ENCODE peak calls at places on chromosomes 12 and 14, in nine cellular contexts. One of them, this sample, is unnamed.

GRCh38 chr12:81468206-81468605 is 290.9 kb downstream of the PPFIA2 start:
- DNase-seq in K562: no peak
- DNase-seq in spleen: no peak
- DNase-seq in cardiac muscle cell: peak; percentile 41
- DNase-seq in adrenal gland: no peak
- DNase-seq in psoas muscle: no peak
- DNase-seq in lower lobe of right lung: no peak
- DNase-seq in osteoblast: peak; percentile 38
- DNase-seq in GM23338: no peak
- DNase-seq in this sample: no peak

GRCh38 chr12:106118-106561 is 39.6 kb downstream of the IQSEC3 start:
- DNase-seq in adrenal gland: no peak
- DNase-seq in cardiac muscle cell: no peak
- DNase-seq in psoas muscle: no peak
- DNase-seq in osteoblast: no peak
- DNase-seq in spleen: no peak
- DNase-seq in lower lobe of right lung: no peak
- DNase-seq in GM23338: peak; percentile 77
- DNase-seq in K562: peak; percentile 19
- DNase-seq in this sample: no peak

GRCh38 chr12:6039894-6040601 is 84.4 kb downstream of the VWF start:
- DNase-seq in cardiac muscle cell: peak; percentile 82
- DNase-seq in spleen: no peak
- DNase-seq in osteoblast: peak; percentile 87
- DNase-seq in psoas muscle: no peak
- DNase-seq in K562: peak; percentile 53
- DNase-seq in GM23338: peak; percentile 90
- DNase-seq in lower lobe of right lung: no peak
- DNase-seq in adrenal gland: peak; percentile 80
- DNase-seq in this sample: no peak

GRCh38 chr14:64788706-64789105 is 84.5 kb downstream of the PLEKHG3 start:
- DNase-seq in adrenal gland: peak; percentile 72
- DNase-seq in cardiac muscle cell: peak; percentile 84
- DNase-seq in GM23338: no peak
- DNase-seq in spleen: no peak
- DNase-seq in osteoblast: peak; percentile 95
- DNase-seq in psoas muscle: no peak
- DNase-seq in K562: no peak
- DNase-seq in lower lobe of right lung: no peak
- DNase-seq in this sample: no peak

GRCh38 chr12:57097554-57097835 is 8.6 kb downstream of the NAB2 start:
- DNase-seq in osteoblast: peak; percentile 50
- DNase-seq in GM23338: no peak
- DNase-seq in adrenal gland: no peak
- DNase-seq in lower lobe of right lung: no peak
- DNase-seq in cardiac muscle cell: no peak
- DNase-seq in spleen: no peak
- DNase-seq in K562: no peak
- DNase-seq in psoas muscle: no peak
- DNase-seq in this sample: no peak

GRCh38 chr12:22042981-22043669 is 2.9 kb upstream of the CMAS start:
- DNase-seq in K562: no peak
- DNase-seq in osteoblast: peak; percentile 87
- DNase-seq in adrenal gland: no peak
- DNase-seq in lower lobe of right lung: no peak
- DNase-seq in psoas muscle: no peak
- DNase-seq in spleen: no peak
- DNase-seq in GM23338: no peak
- DNase-seq in cardiac muscle cell: peak; percentile 81
- DNase-seq in this sample: no peak

GRCh38 chr12:69097619-69098368 is 141.6 kb upstream of the CPSF6 start:
- DNase-seq in cardiac muscle cell: peak; percentile 38
- DNase-seq in lower lobe of right lung: no peak
- DNase-seq in spleen: no peak
- DNase-seq in GM23338: no peak
- DNase-seq in osteoblast: no peak
- DNase-seq in psoas muscle: no peak
- DNase-seq in K562: no peak
- DNase-seq in adrenal gland: no peak
- DNase-seq in this sample: no peak

GRCh38 chr12:79012616-79013015 is 148.0 kb downstream of the SYT1 start:
- DNase-seq in cardiac muscle cell: no peak
- DNase-seq in lower lobe of right lung: no peak
- DNase-seq in K562: no peak
- DNase-seq in psoas muscle: no peak
- DNase-seq in GM23338: no peak
- DNase-seq in spleen: no peak
- DNase-seq in osteoblast: no peak
- DNase-seq in adrenal gland: no peak
- DNase-seq in this sample: no peak

GRCh38 chr12:116955382-116956021 is 44.8 kb downstream of the FBXW8 start:
- DNase-seq in cardiac muscle cell: peak; percentile 42
- DNase-seq in GM23338: peak; percentile 15
- DNase-seq in osteoblast: no peak
- DNase-seq in psoas muscle: no peak
- DNase-seq in K562: no peak
- DNase-seq in spleen: no peak
- DNase-seq in lower lobe of right lung: peak; percentile 67
- DNase-seq in adrenal gland: no peak
- DNase-seq in this sample: no peak

GRCh38 chr12:253116-253831 is 9.4 kb downstream of the SLC6A13 start:
- DNase-seq in K562: no peak
- DNase-seq in cardiac muscle cell: no peak
- DNase-seq in psoas muscle: no peak
- DNase-seq in spleen: no peak
- DNase-seq in lower lobe of right lung: no peak
- DNase-seq in adrenal gland: no peak
- DNase-seq in GM23338: no peak
- DNase-seq in osteoblast: no peak
- DNase-seq in this sample: no peak

GRCh38 chr12:54082402-54082892 is 28.8 kb downstream of the HOXC4 start:
- DNase-seq in psoas muscle: peak; percentile 57
- DNase-seq in cardiac muscle cell: peak; percentile 14
- DNase-seq in K562: peak; percentile 49
- DNase-seq in osteoblast: peak; percentile 84
- DNase-seq in lower lobe of right lung: no peak
- DNase-seq in spleen: peak; percentile 83
- DNase-seq in GM23338: peak; percentile 46
- DNase-seq in adrenal gland: peak; percentile 77
- DNase-seq in this sample: no peak

GRCh38 chr12:24778486-24779304 is 170.2 kb downstream of the BCAT1 start:
- DNase-seq in psoas muscle: no peak
- DNase-seq in GM23338: peak; percentile 77
- DNase-seq in K562: peak; percentile 64
- DNase-seq in cardiac muscle cell: peak; percentile 75
- DNase-seq in lower lobe of right lung: no peak
- DNase-seq in adrenal gland: no peak
- DNase-seq in osteoblast: no peak
- DNase-seq in spleen: no peak
- DNase-seq in this sample: no peak

GRCh38 chr12:82474798-82475184 is 116.5 kb downstream of the METTL25 start:
- DNase-seq in osteoblast: no peak
- DNase-seq in K562: no peak
- DNase-seq in spleen: no peak
- DNase-seq in adrenal gland: no peak
- DNase-seq in psoas muscle: no peak
- DNase-seq in GM23338: no peak
- DNase-seq in cardiac muscle cell: peak; percentile 12
- DNase-seq in lower lobe of right lung: no peak
- DNase-seq in this sample: no peak

GRCh38 chr14:85532981-85533820 is 3.3 kb downstream of the FLRT2 start:
- DNase-seq in osteoblast: peak; percentile 94
- DNase-seq in K562: no peak
- DNase-seq in lower lobe of right lung: peak; percentile 43
- DNase-seq in cardiac muscle cell: peak; percentile 94
- DNase-seq in psoas muscle: peak; percentile 72
- DNase-seq in adrenal gland: peak; percentile 63
- DNase-seq in GM23338: peak; percentile 95
- DNase-seq in spleen: no peak
- DNase-seq in this sample: no peak

GRCh38 chr12:3905664-3906063 is 32.5 kb upstream of the PARP11 start:
- DNase-seq in K562: no peak
- DNase-seq in adrenal gland: no peak
- DNase-seq in GM23338: no peak
- DNase-seq in psoas muscle: no peak
- DNase-seq in osteoblast: no peak
- DNase-seq in cardiac muscle cell: no peak
- DNase-seq in spleen: no peak
- DNase-seq in lower lobe of right lung: no peak
- DNase-seq in this sample: no peak

GRCh38 chr12:132067182-132067581 is 76.9 kb downstream of the DDX51 start:
- DNase-seq in K562: no peak
- DNase-seq in GM23338: no peak
- DNase-seq in cardiac muscle cell: no peak
- DNase-seq in lower lobe of right lung: no peak
- DNase-seq in psoas muscle: no peak
- DNase-seq in adrenal gland: no peak
- DNase-seq in osteoblast: no peak
- DNase-seq in spleen: peak; percentile 47
- DNase-seq in this sample: no peak

GRCh38 chr12:109779382-109779781 is 53.8 kb downstream of the TRPV4 start:
- DNase-seq in lower lobe of right lung: peak; percentile 18
- DNase-seq in psoas muscle: peak; percentile 1
- DNase-seq in cardiac muscle cell: no peak
- DNase-seq in spleen: peak; percentile 33
- DNase-seq in GM23338: no peak
- DNase-seq in osteoblast: no peak
- DNase-seq in K562: peak; percentile 64
- DNase-seq in adrenal gland: no peak
- DNase-seq in this sample: no peak

GRCh38 chr12:27814851-27815591 is 35.0 kb upstream of the MANSC4 start:
- DNase-seq in psoas muscle: no peak
- DNase-seq in lower lobe of right lung: no peak
- DNase-seq in cardiac muscle cell: peak; percentile 12
- DNase-seq in adrenal gland: no peak
- DNase-seq in spleen: no peak
- DNase-seq in osteoblast: no peak
- DNase-seq in K562: no peak
- DNase-seq in GM23338: peak; percentile 25
- DNase-seq in this sample: peak; percentile 16
- H3K27ac ChIP-seq in psoas muscle: no peak overlapping the region
- H3K27ac ChIP-seq in lower lobe of right lung: no peak overlapping the region
- H3K27ac ChIP-seq in cardiac muscle cell: no peak overlapping the region
- H3K27ac ChIP-seq in adrenal gland: no peak overlapping the region
- H3K27ac ChIP-seq in spleen: no peak overlapping the region
- H3K27ac ChIP-seq in osteoblast: no peak overlapping the region
- H3K27ac ChIP-seq in K562: no peak overlapping the region
- H3K27ac ChIP-seq in GM23338: no peak overlapping the region
- H3K27ac ChIP-seq in this sample: peak overlapping the region; percentile 45

DNA sequence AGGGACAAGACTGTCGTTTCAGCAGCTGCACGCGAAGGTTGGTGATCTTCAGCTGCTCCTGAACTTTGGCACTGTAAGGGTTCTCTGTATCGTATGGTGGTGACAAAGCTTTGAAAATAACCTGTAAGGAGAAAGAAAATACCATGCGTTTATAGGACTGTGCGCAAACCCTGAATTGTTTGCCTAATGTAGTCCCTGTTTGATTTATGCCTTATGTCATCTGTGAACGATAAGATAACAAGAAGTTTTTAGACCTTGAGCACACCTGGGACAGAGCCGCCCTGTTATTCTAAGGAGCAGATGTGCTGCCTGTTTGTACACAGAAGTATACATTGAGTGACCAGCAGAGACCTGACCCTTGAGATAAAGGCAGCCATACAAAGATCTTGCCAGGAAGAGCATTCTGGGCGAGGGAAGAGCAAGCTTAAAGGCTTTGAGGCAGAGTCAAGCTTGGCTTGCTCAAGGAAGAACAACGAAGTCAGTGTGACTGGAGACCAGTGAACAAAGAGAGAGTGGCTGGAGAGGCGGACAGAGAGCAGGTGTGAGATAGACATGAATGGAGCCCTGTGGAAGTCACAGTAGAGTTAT is 52.4 kb downstream of the NTN4 start:
- DNase-seq in GM23338: no peak
- DNase-seq in cardiac muscle cell: no peak
- DNase-seq in K562: no peak
- DNase-seq in psoas muscle: no peak
- DNase-seq in osteoblast: no peak
- DNase-seq in adrenal gland: no peak
- DNase-seq in spleen: no peak
- DNase-seq in lower lobe of right lung: no peak
- DNase-seq in this sample: no peak
- H3K4me1 ChIP-seq in GM23338: no peaks in the 10 kb centered on the region
- H3K4me1 ChIP-seq in cardiac muscle cell: no peaks in the 10 kb centered on the region
- H3K4me1 ChIP-seq in K562: no peaks in the 10 kb centered on the region
- H3K4me1 ChIP-seq in psoas muscle: peaks cover 8% of the 10 kb centered on the region
- H3K4me1 ChIP-seq in osteoblast: peaks cover 13% of the 10 kb centered on the region
- H3K4me1 ChIP-seq in adrenal gland: peaks cover 4% of the 10 kb centered on the region
- H3K4me1 ChIP-seq in spleen: peaks cover 16% of the 10 kb centered on the region
- H3K4me1 ChIP-seq in lower lobe of right lung: peaks cover 4% of the 10 kb centered on the region
- H3K4me1 ChIP-seq in this sample: peaks cover 18% of the 10 kb centered on the region

GRCh38 chr14:50000215-50001145 is 107.6 kb downstream of the ARF6 start:
- DNase-seq in K562: no peak
- DNase-seq in cardiac muscle cell: peak; percentile 81
- DNase-seq in GM23338: peak; percentile 41
- DNase-seq in adrenal gland: peak; percentile 70
- DNase-seq in lower lobe of right lung: peak; percentile 72
- DNase-seq in spleen: peak; percentile 92
- DNase-seq in psoas muscle: peak; percentile 83
- DNase-seq in osteoblast: peak; percentile 89
- DNase-seq in this sample: peak; percentile 49
- TF ChIP-seq CTCF in K562: no peak
- TF ChIP-seq CTCF in cardiac muscle cell: no peak
- TF ChIP-seq CTCF in GM23338: no peak
- TF ChIP-seq CTCF in adrenal gland: no peak
- TF ChIP-seq CTCF in lower lobe of right lung: no peak
- TF ChIP-seq CTCF in spleen: peak; percentile 10
- TF ChIP-seq CTCF in psoas muscle: no peak
- TF ChIP-seq CTCF in osteoblast: no peak
- TF ChIP-seq CTCF in this sample: no peak

DNA sequence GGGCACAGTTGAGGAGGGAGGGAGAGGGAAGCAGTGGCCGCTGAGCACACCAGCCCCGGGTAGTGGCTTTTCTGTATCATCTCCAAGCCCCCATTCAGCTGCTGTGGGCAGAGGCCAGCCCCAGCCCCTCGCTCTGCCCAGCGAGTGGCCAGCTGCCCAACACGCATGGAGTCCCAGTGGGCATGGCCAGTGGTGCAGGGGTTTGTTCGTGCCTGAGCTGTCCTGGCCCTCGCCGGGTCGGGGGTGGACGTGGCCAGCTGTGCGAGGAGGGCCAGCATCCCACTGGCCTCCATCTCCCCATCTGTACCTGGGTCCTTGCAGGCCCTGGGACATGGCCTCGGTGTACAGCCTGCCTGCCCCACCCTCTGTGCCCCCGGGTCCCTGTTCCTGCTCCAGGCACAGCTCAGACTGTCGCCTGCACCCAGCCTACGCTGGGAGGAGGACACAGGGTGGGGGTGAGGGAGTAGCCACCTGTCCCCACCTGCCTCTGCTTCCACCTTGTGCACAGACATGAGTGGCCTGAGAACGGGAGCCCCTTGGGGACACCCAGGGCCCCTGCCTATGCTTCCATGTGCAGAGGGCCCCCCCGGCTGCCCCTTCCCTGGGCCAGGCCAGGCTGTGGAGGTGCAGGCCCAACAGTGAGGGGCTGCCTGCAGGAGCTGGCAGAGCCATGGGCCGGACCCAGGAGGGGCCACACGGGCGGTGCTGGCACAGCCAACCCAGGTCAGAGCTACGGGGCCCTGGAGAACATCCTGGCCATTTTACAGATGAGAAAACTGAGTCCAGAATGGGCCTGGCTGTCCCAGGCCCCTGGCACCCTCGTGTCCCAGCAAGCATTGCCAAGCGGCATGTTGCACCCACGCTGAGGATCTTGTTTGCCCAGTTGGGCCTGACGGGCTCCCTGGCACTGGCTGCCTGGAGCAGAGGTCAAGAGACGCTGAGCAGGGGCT is 4.3 kb downstream of the INF2 start:
- DNase-seq in K562: no peak
- DNase-seq in cardiac muscle cell: no peak
- DNase-seq in osteoblast: no peak
- DNase-seq in lower lobe of right lung: no peak
- DNase-seq in psoas muscle: no peak
- DNase-seq in spleen: no peak
- DNase-seq in adrenal gland: no peak
- DNase-seq in GM23338: no peak
- DNase-seq in this sample: no peak
- H3K27ac ChIP-seq in K562: no peak overlapping the region
- H3K27ac ChIP-seq in cardiac muscle cell: no peak overlapping the region
- H3K27ac ChIP-seq in osteoblast: no peak overlapping the region
- H3K27ac ChIP-seq in lower lobe of right lung: no peak overlapping the region
- H3K27ac ChIP-seq in psoas muscle: no peak overlapping the region
- H3K27ac ChIP-seq in spleen: no peak overlapping the region
- H3K27ac ChIP-seq in adrenal gland: peak overlapping the region; percentile 70
- H3K27ac ChIP-seq in GM23338: no peak overlapping the region
- H3K27ac ChIP-seq in this sample: no peak overlapping the region